ENCODE peak calls at places on chromosomes 4 and X, in four cellular contexts. C is CD8-positive, alpha-beta T cell; I is body of pancreas; D is spleen. E is an unnamed sample.
A peak's percentile ranks its signal among the peaks of the same experiment; 100 is the strongest.

GRCh38 chr4:165383757-165384156 is 4.9 kb downstream of the CPE start:
- DNase-seq in C (no peak), I (no peak), D (no peak), E (no peak)

GRCh38 chr4:16205298-16206164 is 20.7 kb downstream of the TAPT1 start:
- DNase-seq in C (no peak), I (no peak), D (no peak), E (no peak)

GRCh38 chr4:112881842-112882241 is 167.6 kb upstream of the ANK2 start:
- DNase-seq in C (no peak), I (peak; percentile 7), D (no peak), E (no peak)

GRCh38 chrX:48891402-48892288 is 5.9 kb downstream of the TIMM17B start:
- DNase-seq in C (peak; percentile 46), I (peak; percentile 89), D (peak; percentile 92), E (peak; percentile 90)

GRCh38 chr4:170014359-170015008 is 11.7 kb downstream of the MFAP3L start:
- DNase-seq in C (no peak), I (no peak), D (no peak), E (no peak)

GRCh38 chr4:89039735-89040338 is 17.1 kb downstream of the FAM13A start:
- DNase-seq in C (no peak), I (no peak), D (no peak), E (no peak)

GRCh38 chrX:109125304-109125703 is 356.6 kb downstream of the GUCY2F start:
- DNase-seq in C (no peak), I (no peak), D (no peak), E (no peak)

GRCh38 chrX:40177489-40177888 is 79.7 kb upstream of the BCOR start:
- DNase-seq in C (no peak), I (no peak), D (no peak), E (no peak)

GRCh38 chrX:17007134-17007768 is 60.8 kb downstream of the REPS2 start:
- DNase-seq in C (no peak), I (peak; percentile 28), D (no peak), E (no peak)

GRCh38 chrX:132127748-132128147 is at the start of gene FRMD7:
- DNase-seq in C (no peak), I (peak; percentile 18), D (no peak), E (no peak)

GRCh38 chr4:159312236-159312635 is 209.4 kb downstream of the RAPGEF2 start:
- DNase-seq in C (no peak), I (no peak), D (no peak), E (no peak)

GRCh38 chr4:2132438-2132837 is 73.3 kb downstream of the NAT8L start:
- DNase-seq in C (no peak), I (no peak), D (no peak), E (no peak)

GRCh38 chrX:47200385-47201150 is 6.9 kb downstream of the UBA1 start:
- DNase-seq in C (no peak), I (no peak), D (no peak), E (no peak)

GRCh38 chrX:15447985-15448639 is 45.0 kb downstream of the PIR start:
- DNase-seq in C (no peak), I (no peak), D (no peak), E (no peak)

GRCh38 chrX:19225906-19226305 is 103.6 kb upstream of the ADGRG2 start:
- DNase-seq in C (no peak), I (no peak), D (no peak), E (no peak)

GRCh38 chrX:39309018-39309620 is 507.9 kb downstream of the MID1IP1 start:
- DNase-seq in C (no peak), I (no peak), D (no peak), E (no peak)

GRCh38 chrX:44155126-44155525 is 181.9 kb upstream of the NDP start:
- DNase-seq in C (no peak), I (no peak), D (no peak), E (no peak)

GRCh38 chr4:6476893-6477292 is 4.5 kb upstream of the PPP2R2C start:
- DNase-seq in C (no peak), I (no peak), D (peak; percentile 11), E (no peak)

GRCh38 chrX:138928737-138929459 is 217.4 kb upstream of the FGF13 start:
- DNase-seq in C (no peak), I (no peak), D (no peak), E (no peak)

GRCh38 chrX:10109695-10110094 is 47.1 kb upstream of the CLCN4 start:
- DNase-seq in C (no peak), I (no peak), D (peak; percentile 82), E (no peak)

GRCh38 chr4:82898322-82899243 is 2.0 kb upstream of the THAP9 start:
- DNase-seq in C (no peak), I (peak; percentile 50), D (no peak), E (no peak)

GRCh38 chr4:151313306-151314028 is 11.9 kb downstream of the SH3D19 start:
- DNase-seq in C (no peak), I (peak; percentile 8), D (no peak), E (no peak)

GRCh38 chr4:17701146-17701859 is 80.1 kb downstream of the FAM184B start:
- DNase-seq in C (no peak), I (no peak), D (no peak), E (peak; percentile 32)

GRCh38 chr4:153785830-153786721 is 2.8 kb downstream of the SFRP2 start:
- DNase-seq in C (no peak), I (no peak), D (no peak), E (no peak)

GRCh38 chr4:41620594-41621256 is 82.8 kb downstream of the LIMCH1 start:
- DNase-seq in C (no peak), I (no peak), D (no peak), E (no peak)

GRCh38 chrX:83829874-83830273 is 31.1 kb upstream of the CYLC1 start:
- DNase-seq in C (no peak), I (no peak), D (no peak), E (no peak)

GRCh38 chr4:6658635-6659075 is 18.2 kb downstream of the MRFAP1 start:
- DNase-seq in C (peak; percentile 19), I (peak; percentile 34), D (peak; percentile 88), E (no peak)

GRCh38 chr4:147477439-147477838 is 3.5 kb upstream of the EDNRA start:
- DNase-seq in C (no peak), I (no peak), D (no peak), E (no peak)

GRCh38 chr4:5993063-5993745 is 25.0 kb downstream of the C4orf50 start:
- DNase-seq in C (no peak), I (no peak), D (no peak), E (no peak)

GRCh38 chr4:155408796-155409195 is 32.0 kb upstream of the MAP9 start:
- DNase-seq in C (no peak), I (no peak), D (no peak), E (no peak)

GRCh38 chr4:76011700-76012387 is 4.5 kb upstream of the CXCL9 start:
- DNase-seq in C (no peak), I (no peak), D (no peak), E (no peak)

GRCh38 chr4:76215120-76215519 is 1.5 kb upstream of the SCARB2 start:
- DNase-seq in C (no peak), I (no peak), D (no peak), E (no peak)

GRCh38 chr4:982814-983213 is 4.0 kb upstream of the IDUA start:
- DNase-seq in C (no peak), I (no peak), D (no peak), E (no peak)

GRCh38 chr4:176839656-176840055 is 46.9 kb upstream of the VEGFC start:
- DNase-seq in C (no peak), I (no peak), D (no peak), E (no peak)

GRCh38 chr4:109234596-109234995 is 67.9 kb downstream of the COL25A1 start:
- DNase-seq in C (no peak), I (no peak), D (no peak), E (no peak)

GRCh38 chrX:7169627-7170026 is 21.7 kb upstream of the PUDP start:
- DNase-seq in C (no peak), I (peak; percentile 48), D (no peak), E (no peak)

GRCh38 chr4:124202106-124202505 is 510.4 kb downstream of the ANKRD50 start:
- DNase-seq in C (no peak), I (peak; percentile 26), D (no peak), E (no peak)
- TF ChIP-seq CTCF in C (no peak), I (peak; percentile 23), D (no peak), E (peak; percentile 27)

DNA sequence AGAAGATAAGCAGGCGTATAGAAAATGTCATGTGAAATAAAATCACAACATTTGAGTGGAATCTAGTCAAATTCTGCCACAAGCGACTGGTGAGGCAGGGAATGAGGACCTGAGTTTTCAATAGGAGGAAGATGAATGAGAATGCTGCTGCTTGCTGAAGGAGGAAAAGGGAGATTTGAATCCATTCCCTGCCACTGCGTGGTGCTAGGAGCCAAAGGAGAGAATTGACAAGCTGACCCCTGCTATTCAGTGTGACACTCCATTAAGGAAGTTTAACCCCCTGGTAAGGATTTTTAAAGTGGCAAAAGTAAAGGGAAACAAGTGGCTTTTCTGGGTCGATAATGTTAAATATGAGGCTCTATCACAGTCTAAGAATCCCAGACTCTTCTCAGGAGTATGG is 314.0 kb downstream of the NAF1 start:
- DNase-seq in C (no peak), I (no peak), D (no peak), E (no peak)
- TF ChIP-seq CTCF in C (no peak), I (no peak), D (no peak), E (no peak)

GRCh38 chrX:107764845-107765608 is 10.6 kb downstream of the TSC22D3 start:
- DNase-seq in C (no peak), I (peak; percentile 33), D (no peak), E (no peak)

GRCh38 chrX:107755721-107756120 is 19.9 kb downstream of the TSC22D3 start:
- DNase-seq in C (no peak), I (no peak), D (no peak), E (no peak)

GRCh38 chrX:107758231-107758766 is 17.3 kb downstream of the TSC22D3 start:
- DNase-seq in C (no peak), I (no peak), D (no peak), E (no peak)

GRCh38 chrX:107763647-107764046 is 11.9 kb downstream of the TSC22D3 start:
- DNase-seq in C (no peak), I (no peak), D (no peak), E (no peak)

GRCh38 chrX:107760304-107761077 is 15.1 kb downstream of the TSC22D3 start:
- DNase-seq in C (no peak), I (no peak), D (no peak), E (no peak)
- TF ChIP-seq CTCF in C (no peak), I (no peak), D (no peak), E (no peak)

DNA sequence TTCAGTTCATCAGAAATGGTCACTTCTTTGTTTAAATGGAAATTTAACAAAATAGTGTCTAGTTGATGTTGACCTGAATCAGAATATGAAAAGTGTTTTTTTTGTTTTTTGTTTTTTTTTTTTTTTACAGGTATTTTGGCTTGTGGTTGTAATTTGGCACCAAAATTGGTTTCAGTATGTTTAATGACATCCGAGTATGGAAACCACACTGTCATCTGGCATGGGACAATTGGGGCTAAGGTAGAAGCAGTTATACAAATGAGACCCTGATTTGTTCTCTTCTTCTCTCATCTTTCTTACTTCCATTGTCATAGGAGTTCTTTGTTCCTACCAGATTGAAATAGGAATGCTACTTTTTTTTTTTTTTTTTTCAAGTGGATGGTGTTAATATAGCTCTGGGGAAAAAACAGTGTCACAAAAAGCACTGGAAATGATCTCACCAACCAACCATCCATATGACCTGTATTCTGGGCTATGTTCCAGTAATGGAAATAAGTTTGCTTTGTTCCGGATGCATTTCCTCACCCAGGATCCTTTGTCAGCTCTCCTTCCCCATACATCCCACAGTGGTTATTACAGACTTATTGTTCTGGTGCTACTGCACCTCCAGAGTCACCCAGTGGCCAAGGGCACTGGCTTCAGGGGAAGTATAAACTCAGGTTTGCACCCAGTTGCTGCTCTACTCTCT is 95.8 kb downstream of the ATXN3L start:
- DNase-seq in C (no peak), I (no peak), D (no peak), E (no peak)
- TF ChIP-seq CTCF in C (no peak), I (no peak), D (no peak), E (no peak)

E was measured in osteocyte.